ENCODE peak calls at places on chromosomes 13 and 19, in eight cellular contexts. Q is endodermal cell, P is WTC11, F is epithelial cell of esophagus, Y is A549, O is Caco-2, V is activated B cell treated with CpG ODN at 0.5 μM for 24 hours, S is upper lobe of right lung. W is an unnamed sample.

GRCh38 chr13:29583073-29583785 is 12.3 kb downstream of the SLC7A1 start:
- DNase-seq in Q (peak), P (no peak), F (peak), Y (no peak), O (no peak), V (no peak), S (no peak), W (no peak)

GRCh38 chr13:77697208-77698103 is at the start of gene SLAIN1:
- DNase-seq in Q (peak), P (peak), F (peak), Y (peak), O (peak), V (peak), S (peak), W (peak)

GRCh38 chr19:1027953-1028902 is 1.8 kb downstream of the CNN2 start:
- DNase-seq in Q (peak), P (peak), F (peak), Y (peak), O (peak), V (peak), S (peak), W (peak)

GRCh38 chr19:58381460-58382220 is 810 bp upstream of the ZNF837 start:
- DNase-seq in Q (peak), P (no peak), F (no peak), Y (no peak), O (peak), V (no peak), S (no peak), W (no peak)

GRCh38 chr13:44903596-44903995 is 85.7 kb downstream of the NUFIP1 start:
- DNase-seq in Q (no peak), P (no peak), F (no peak), Y (no peak), O (no peak), V (no peak), S (peak), W (no peak)

GRCh38 chr19:5804516-5805464 is at the start of gene NRTN:
- DNase-seq in Q (peak), P (peak), F (no peak), Y (peak), O (no peak), V (peak), S (peak), W (no peak)

GRCh38 chr19:32464279-32464678 is 58.7 kb downstream of the DPY19L3 start:
- DNase-seq in Q (no peak), P (no peak), F (peak), Y (no peak), O (no peak), V (no peak), S (no peak), W (no peak)

GRCh38 chr13:110042253-110042652 is 255.9 kb upstream of the IRS2 start:
- DNase-seq in Q (no peak), P (no peak), F (no peak), Y (no peak), O (no peak), V (no peak), S (no peak), W (no peak)

GRCh38 chr13:66348745-66349720 is 881.1 kb downstream of the PCDH9 start:
- DNase-seq in Q (no peak), P (no peak), F (no peak), Y (no peak), O (no peak), V (no peak), S (no peak), W (no peak)

GRCh38 chr13:101959016-101959415 is 442.8 kb downstream of the FGF14 start:
- DNase-seq in Q (no peak), P (peak), F (no peak), Y (no peak), O (no peak), V (no peak), S (no peak), W (no peak)
- TF ChIP-seq CTCF in Q (peak), P (no peak), F (no peak), Y (no peak), O (no peak), V (no peak), S (no peak), W (no peak)

GRCh38 chr19:18208098-18208951 is 4.5 kb upstream of the RAB3A start:
- DNase-seq in Q (peak), P (peak), F (no peak), Y (no peak), O (no peak), V (peak), S (peak), W (peak)
- TF ChIP-seq CTCF in Q (peak), P (peak), F (peak), Y (peak), O (peak), V (no peak), S (peak), W (peak)

DNA sequence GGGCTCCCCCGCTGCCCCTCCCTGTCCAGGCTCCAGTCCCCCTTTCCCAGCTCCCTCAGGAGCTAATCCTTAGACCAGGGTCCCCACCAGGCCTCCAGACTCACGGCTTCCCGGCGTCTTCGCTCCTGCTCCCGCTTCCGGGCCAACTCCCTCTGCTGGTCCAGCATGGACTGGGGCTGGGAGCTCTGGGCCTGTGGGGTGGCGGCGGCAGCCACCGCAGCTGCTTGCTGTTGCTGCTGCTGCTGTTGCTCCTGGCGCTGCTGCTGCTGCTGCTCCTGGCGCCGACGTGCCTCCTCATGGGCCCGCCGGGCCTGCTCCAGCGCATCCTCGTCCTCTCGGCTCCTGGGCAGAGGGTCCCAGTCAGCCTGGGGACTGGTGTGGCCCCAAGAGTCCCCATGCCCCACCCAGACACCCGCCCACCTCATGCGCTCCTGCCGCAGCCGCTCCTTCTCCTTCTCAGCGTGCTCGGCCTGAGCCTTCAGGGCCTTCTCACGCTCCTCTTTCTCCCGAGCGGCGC is 6.4 kb upstream of the EPHX3 start:
- DNase-seq in Q (peak), P (peak), F (no peak), Y (no peak), O (no peak), V (no peak), S (no peak), W (no peak)
- TF ChIP-seq CTCF in Q (peak), P (no peak), F (no peak), Y (no peak), O (no peak), V (no peak), S (no peak), W (no peak)

GRCh38 chr19:12825259-12826131 is 8.9 kb downstream of the RTBDN start:
- DNase-seq in Q (peak), P (peak), F (no peak), Y (no peak), O (no peak), V (no peak), S (no peak), W (peak)
- TF ChIP-seq CTCF in Q (peak), P (peak), F (peak), Y (peak), O (peak), V (no peak), S (peak), W (peak)

DNA sequence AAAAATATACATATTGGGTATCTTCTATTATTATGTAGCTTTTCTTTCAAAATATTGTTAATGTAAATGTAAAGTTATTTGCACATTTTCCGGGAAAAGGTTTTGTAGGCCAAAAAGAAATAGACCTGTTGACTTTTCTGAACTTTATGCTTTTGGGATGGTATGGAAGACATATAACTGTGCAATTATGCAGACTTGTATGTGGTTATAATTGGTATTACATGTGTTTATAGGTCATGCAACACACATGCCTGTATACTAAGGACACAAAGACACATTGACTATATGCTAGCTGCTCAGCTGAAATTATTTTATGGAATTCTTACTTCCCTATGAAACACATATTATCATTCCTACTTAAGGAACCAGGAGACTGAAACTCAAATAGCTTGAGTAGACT is 2.3 kb upstream of the NBEA start:
- DNase-seq in Q (no peak), P (no peak), F (no peak), Y (no peak), O (no peak), V (no peak), S (no peak), W (no peak)
- TF ChIP-seq CTCF in Q (peak), P (no peak), F (no peak), Y (no peak), O (no peak), V (no peak), S (no peak), W (peak)

GRCh38 chr13:91576590-91576989 is 178.2 kb downstream of the GPC5 start:
- DNase-seq in Q (peak), P (peak), F (no peak), Y (no peak), O (no peak), V (no peak), S (no peak), W (peak)
- TF ChIP-seq CTCF in Q (peak), P (peak), F (no peak), Y (no peak), O (peak), V (no peak), S (no peak), W (peak)

GRCh38 chr19:11612816-11613511 is 15.7 kb downstream of the ZNF627 start:
- DNase-seq in Q (no peak), P (peak), F (no peak), Y (no peak), O (no peak), V (no peak), S (no peak), W (no peak)
- TF ChIP-seq CTCF in Q (peak), P (no peak), F (peak), Y (no peak), O (no peak), V (no peak), S (no peak), W (no peak)

DNA sequence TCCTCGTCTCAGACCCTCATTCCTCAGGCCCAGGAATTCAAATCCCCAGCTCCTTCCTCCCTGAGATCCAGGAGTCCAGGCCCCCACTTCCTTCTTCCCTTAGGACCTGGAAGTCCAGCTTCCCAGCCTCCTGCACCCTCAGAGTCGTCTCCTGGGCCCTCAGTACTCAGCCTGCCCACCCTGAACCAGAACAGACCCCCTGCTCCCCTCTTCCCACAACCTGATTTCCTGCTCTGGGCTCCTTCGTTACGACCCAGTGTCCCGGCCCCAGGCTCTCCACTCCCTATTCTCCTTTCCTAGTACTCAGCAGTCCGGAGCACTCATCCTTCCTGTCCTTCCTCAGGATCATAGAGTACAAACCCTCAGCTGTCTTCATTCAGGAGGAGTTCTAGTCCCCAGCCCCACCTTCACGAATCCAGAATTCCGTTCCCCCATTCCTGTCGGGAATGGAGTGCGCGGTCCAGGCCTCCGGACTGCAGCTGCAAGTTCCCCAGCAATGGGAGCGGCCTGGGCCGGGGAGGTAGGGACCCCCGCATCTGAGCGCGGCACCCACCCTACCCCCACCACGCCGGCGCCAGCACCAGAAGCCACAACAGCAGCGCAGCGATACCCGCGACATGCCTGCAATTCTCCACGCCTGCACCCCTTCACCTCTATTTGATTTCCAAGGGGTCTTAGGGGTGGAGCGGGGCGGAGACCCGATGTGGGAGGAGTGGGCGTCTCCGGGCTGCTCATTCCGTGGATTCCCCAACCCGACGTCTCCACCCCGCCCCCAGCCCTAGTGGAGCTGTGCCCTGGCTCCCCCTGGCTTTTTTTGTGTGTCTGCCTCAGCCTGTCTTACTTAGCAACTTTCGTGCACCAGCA is 12.7 kb downstream of the EGLN2 start:
- DNase-seq in Q (peak), P (peak), F (no peak), Y (no peak), O (peak), V (no peak), S (no peak), W (no peak)
- TF ChIP-seq CTCF in Q (peak), P (no peak), F (no peak), Y (no peak), O (no peak), V (no peak), S (no peak), W (no peak)

W was measured in endothelial cell.